ENCODE peak calls at places on chromosomes 4 and X, in ten cellular contexts. K is NCI-H146; A is left ventricle myocardium inferior; J is GDM1; D is naive thymus-derived CD8-positive, alpha-beta T cell; L is hepatic stellate cell; Q is A549; G is glomerular endothelial cell; W is neural crest cell; T is Calu3. S is an unnamed sample.

GRCh38 chr4:173074501-173074946 is 94.1 kb upstream of the GALNT7 start:
- DNase-seq in W (no peak), Q (peak), D (no peak), J (no peak), L (peak), K (peak), T (peak), A (no peak), G (no peak), S (no peak)

GRCh38 chr4:112885897-112886296 is 163.6 kb upstream of the ANK2 start:
- DNase-seq in Q (no peak), K (no peak), A (no peak), W (no peak), L (no peak), G (no peak), D (no peak), T (no peak), J (no peak), S (no peak)

GRCh38 chr4:128298852-128299251 is 11.2 kb upstream of the PGRMC2 start:
- DNase-seq in Q (no peak), T (no peak), W (no peak), K (no peak), A (no peak), L (no peak), D (no peak), G (no peak), J (no peak), S (no peak)

GRCh38 chr4:87002682-87003043 is 67.9 kb downstream of the AFF1 start:
- DNase-seq in J (no peak), Q (no peak), A (no peak), K (no peak), W (no peak), T (no peak), D (no peak), G (no peak), L (no peak), S (no peak)

GRCh38 chr4:182085051-182085480 is 158.1 kb upstream of the TENM3 start:
- DNase-seq in G (no peak), A (no peak), W (no peak), Q (no peak), T (no peak), D (no peak), K (no peak), L (no peak), J (no peak), S (no peak)

GRCh38 chrX:108537005-108537404 is 97.4 kb downstream of the COL4A5 start:
- DNase-seq in D (no peak), Q (peak), J (peak), T (peak), L (peak), G (peak), W (peak), A (no peak), K (peak), S (no peak)

GRCh38 chrX:154902408-154902807 is 16.3 kb downstream of the F8A1 start:
- DNase-seq in K (no peak), G (no peak), J (no peak), Q (no peak), L (no peak), A (no peak), W (no peak), T (no peak), D (no peak), S (no peak)

GRCh38 chr4:108700358-108700757 is 50.0 kb downstream of the OSTC start:
- DNase-seq in T (no peak), A (no peak), D (no peak), J (no peak), Q (no peak), W (no peak), G (no peak), K (no peak), L (no peak), S (no peak)

GRCh38 chr4:2090642-2091041 is 31.5 kb downstream of the NAT8L start:
- DNase-seq in W (no peak), L (no peak), D (no peak), A (no peak), G (no peak), K (no peak), J (no peak), Q (no peak), T (no peak), S (no peak)

GRCh38 chr4:39883645-39884044 is 94.1 kb downstream of the PDS5A start:
- DNase-seq in K (no peak), D (no peak), G (no peak), A (no peak), J (no peak), T (no peak), W (no peak), Q (no peak), L (no peak), S (no peak)

GRCh38 chrX:39152106-39152649 is 350.9 kb downstream of the MID1IP1 start:
- DNase-seq in Q (peak), T (peak), W (peak), G (no peak), K (peak), J (no peak), D (no peak), L (peak), A (peak), S (no peak)

GRCh38 chrX:150227321-150227860 is 135.7 kb upstream of the MAMLD1 start:
- DNase-seq in K (no peak), T (no peak), A (no peak), J (no peak), L (no peak), G (no peak), D (no peak), W (no peak), Q (no peak), S (no peak)

GRCh38 chrX:110394653-110395052 is 36.0 kb downstream of the RTL9 start:
- DNase-seq in Q (no peak), L (peak), K (no peak), D (no peak), W (no peak), T (no peak), G (no peak), A (no peak), J (no peak), S (no peak)

GRCh38 chr4:148730766-148731165 is 288.6 kb upstream of the NR3C2 start:
- DNase-seq in W (no peak), D (no peak), K (no peak), J (no peak), A (no peak), G (no peak), L (no peak), Q (no peak), T (no peak), S (no peak)

GRCh38 chrX:150907474-150907873 is 9.0 kb upstream of the CD99L2 start:
- DNase-seq in Q (no peak), G (no peak), A (peak), L (no peak), W (no peak), D (no peak), K (peak), T (no peak), J (no peak), S (no peak)

GRCh38 chr4:165095291-165095690 is 17.4 kb downstream of the TMEM192 start:
- DNase-seq in J (no peak), T (no peak), D (no peak), A (no peak), L (no peak), W (no peak), K (no peak), Q (no peak), G (no peak), S (no peak)

GRCh38 chr4:106681381-106681921 is 312.9 kb upstream of the GIMD1 start:
- DNase-seq in J (no peak), T (no peak), G (no peak), W (no peak), K (no peak), D (no peak), Q (no peak), L (no peak), A (no peak), S (no peak)

GRCh38 chrX:15877380-15877779 is 22.8 kb upstream of the AP1S2 start:
- DNase-seq in J (no peak), G (no peak), T (no peak), A (peak), K (no peak), W (no peak), D (no peak), L (peak), Q (no peak), S (no peak)

GRCh38 chr4:168584321-168584771 is 87.5 kb downstream of the PALLD start:
- DNase-seq in D (no peak), A (no peak), T (no peak), J (no peak), G (no peak), W (no peak), Q (no peak), L (no peak), K (no peak), S (no peak)

GRCh38 chrX:13520931-13521330 is 48.5 kb upstream of the EGFL6 start:
- DNase-seq in Q (no peak), L (no peak), T (no peak), J (no peak), W (no peak), G (no peak), D (no peak), A (no peak), K (no peak), S (no peak)

GRCh38 chrX:124719060-124719459 is 372.7 kb downstream of the SH2D1A start:
- DNase-seq in J (no peak), Q (no peak), G (no peak), A (no peak), W (no peak), L (no peak), K (peak), T (no peak), D (no peak), S (no peak)

GRCh38 chrX:2935364-2935748 is 6.2 kb upstream of the ARSD start:
- DNase-seq in L (no peak), Q (no peak), T (no peak), J (no peak), W (no peak), K (no peak), D (no peak), G (no peak), A (no peak), S (no peak)

GRCh38 chrX:153731117-153731844 is 6.6 kb downstream of the ABCD1 start:
- DNase-seq in W (no peak), G (no peak), L (no peak), J (no peak), T (no peak), A (no peak), Q (no peak), K (no peak), D (no peak), S (no peak)

GRCh38 chr4:17057035-17057434 is 158.6 kb upstream of the LDB2 start:
- DNase-seq in G (no peak), K (no peak), L (no peak), Q (no peak), W (no peak), D (no peak), T (no peak), J (no peak), A (no peak), S (no peak)

GRCh38 chrX:45449982-45450381 is 249.3 kb upstream of the DIPK2B start:
- DNase-seq in L (no peak), J (no peak), A (no peak), D (no peak), W (no peak), T (no peak), G (no peak), Q (no peak), K (no peak), S (no peak)

GRCh38 chr4:11743236-11743635 is 314.5 kb upstream of the HS3ST1 start:
- DNase-seq in G (no peak), L (no peak), J (no peak), T (no peak), K (peak), A (no peak), W (no peak), D (no peak), Q (no peak), S (no peak)

GRCh38 chrX:12975670-12975965 is 708 bp downstream of the TMSB4X start:
- DNase-seq in Q (no peak), D (no peak), K (no peak), A (peak), G (no peak), W (no peak), L (no peak), J (no peak), T (no peak), S (no peak)

GRCh38 chr4:143215873-143216272 is 31.2 kb downstream of the USP38 start:
- DNase-seq in G (no peak), L (no peak), K (no peak), D (no peak), Q (no peak), T (no peak), W (no peak), J (no peak), A (no peak), S (no peak)

GRCh38 chr4:26022346-26022891 is 108.4 kb downstream of the SMIM20 start:
- DNase-seq in D (no peak), Q (peak), T (peak), J (no peak), A (no peak), W (no peak), G (peak), L (peak), K (peak), S (no peak)

GRCh38 chr4:7183161-7183560 is 9.2 kb upstream of the SORCS2 start:
- DNase-seq in K (no peak), T (no peak), D (no peak), Q (no peak), G (no peak), J (no peak), W (no peak), L (no peak), A (no peak), S (no peak)

GRCh38 chr4:6123541-6123940 is 76.8 kb downstream of the JAKMIP1 start:
- DNase-seq in K (no peak), A (no peak), L (no peak), W (no peak), J (no peak), D (no peak), Q (no peak), G (no peak), T (no peak), S (no peak)

GRCh38 chr4:84379881-84380618 is 119.0 kb downstream of the NKX6-1 start:
- DNase-seq in A (no peak), G (no peak), L (peak), K (no peak), Q (peak), W (no peak), J (no peak), T (no peak), D (no peak), S (no peak)